ENCODE peak calls at places on chromosomes 4 and X, in four cellular contexts. One of them, this sample, is unnamed.

GRCh38 chr4:113445286-113445685 is 316.3 kb downstream of the CAMK2D start:
- DNase-seq in K562: no peak
- DNase-seq in GM12878: no peak
- DNase-seq in HepG2: no peak
- DNase-seq in this sample: no peak

GRCh38 chr4:165383757-165384156 is 4.9 kb downstream of the CPE start:
- DNase-seq in K562: no peak
- DNase-seq in GM12878: no peak
- DNase-seq in HepG2: no peak
- DNase-seq in this sample: no peak

GRCh38 chrX:19382500-19383145 is 38.9 kb downstream of the PDHA1 start:
- DNase-seq in K562: no peak
- DNase-seq in GM12878: no peak
- DNase-seq in HepG2: peak; percentile 14
- DNase-seq in this sample: peak; percentile 38

GRCh38 chr4:152098365-152099060 is 337.7 kb upstream of the GATB start:
- DNase-seq in K562: no peak
- DNase-seq in GM12878: no peak
- DNase-seq in HepG2: no peak
- DNase-seq in this sample: no peak

GRCh38 chr4:48315728-48316630 is 25.4 kb upstream of the SLAIN2 start:
- DNase-seq in K562: peak; percentile 41
- DNase-seq in GM12878: no peak
- DNase-seq in HepG2: peak; percentile 54
- DNase-seq in this sample: peak; percentile 60

GRCh38 chr4:9983211-9983610 is 38.1 kb downstream of the SLC2A9 start:
- DNase-seq in K562: no peak
- DNase-seq in GM12878: no peak
- DNase-seq in HepG2: no peak
- DNase-seq in this sample: no peak

GRCh38 chr4:87849612-87850011 is 16.8 kb downstream of the MEPE start:
- DNase-seq in K562: no peak
- DNase-seq in GM12878: no peak
- DNase-seq in HepG2: no peak
- DNase-seq in this sample: no peak

GRCh38 chrX:75522565-75523411 is at the start of gene ZDHHC15:
- DNase-seq in K562: no peak
- DNase-seq in GM12878: peak; percentile 13
- DNase-seq in HepG2: no peak
- DNase-seq in this sample: peak; percentile 64

GRCh38 chrX:99394450-99394849 is 1015.6 kb downstream of the PCDH19 start:
- DNase-seq in K562: no peak
- DNase-seq in GM12878: no peak
- DNase-seq in HepG2: peak; percentile 5
- DNase-seq in this sample: no peak

GRCh38 chr4:101037938-101038413 is 309.4 kb downstream of the PPP3CA start:
- DNase-seq in K562: no peak
- DNase-seq in GM12878: no peak
- DNase-seq in HepG2: no peak
- DNase-seq in this sample: no peak

DNA sequence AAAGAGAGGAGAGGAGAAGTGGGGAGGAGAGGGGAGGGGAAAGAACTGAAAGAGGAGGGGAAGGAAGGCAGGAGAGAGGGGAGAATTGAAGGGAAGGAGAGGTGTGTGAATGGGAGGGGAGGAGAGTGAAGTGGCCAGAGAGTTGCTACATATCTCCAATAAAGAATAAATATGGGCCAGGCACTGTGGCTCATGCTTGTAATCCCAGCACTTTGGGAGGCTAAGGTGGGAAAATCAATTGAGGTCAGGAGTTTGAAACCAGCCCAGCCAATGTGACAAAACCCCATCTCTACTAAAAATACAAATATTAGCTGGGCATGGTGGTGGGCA is 482.4 kb downstream of the NAF1 start:
- DNase-seq in K562: no peak
- DNase-seq in GM12878: no peak
- DNase-seq in HepG2: no peak
- DNase-seq in this sample: no peak
- H2AFZ ChIP-seq in K562: no peak overlapping the region
- H2AFZ ChIP-seq in GM12878: no peak overlapping the region
- H2AFZ ChIP-seq in HepG2: no peak overlapping the region
- H2AFZ ChIP-seq in this sample: no peak overlapping the region

DNA sequence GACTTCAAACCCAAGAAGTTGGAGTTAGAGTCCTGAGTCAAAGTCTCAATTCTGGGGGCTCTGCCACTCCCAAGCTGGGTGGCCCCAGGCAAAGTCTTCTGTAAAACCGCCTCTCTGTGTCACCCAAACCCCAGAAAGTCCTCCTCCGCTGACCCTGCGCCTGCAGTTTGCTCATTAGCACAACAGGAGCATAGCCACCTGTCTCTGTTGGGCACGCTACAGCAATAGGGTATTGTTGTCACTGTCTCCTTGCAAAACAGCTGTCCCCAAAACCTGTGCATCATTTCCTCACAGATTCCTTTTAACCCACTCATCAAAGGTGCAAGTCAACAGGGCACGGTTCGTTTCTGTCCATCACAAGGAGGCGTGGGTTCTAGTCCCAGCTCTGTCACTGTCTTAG is 8.0 kb upstream of the DGAT2L6 start:
- DNase-seq in K562: no peak
- DNase-seq in GM12878: no peak
- DNase-seq in HepG2: no peak
- DNase-seq in this sample: no peak
- TF ChIP-seq CHD2 in K562: no peak
- TF ChIP-seq CHD2 in GM12878: no peak
- TF ChIP-seq CHD2 in HepG2: no peak
- TF ChIP-seq CHD2 in this sample: no peak

GRCh38 chrX:22323541-22323940 is 50.8 kb downstream of the CBLL2 start:
- DNase-seq in K562: no peak
- DNase-seq in GM12878: no peak
- DNase-seq in HepG2: no peak
- DNase-seq in this sample: no peak
- TF ChIP-seq NFIC in K562: no peak
- TF ChIP-seq NFIC in GM12878: no peak
- TF ChIP-seq NFIC in HepG2: no peak
- TF ChIP-seq NFIC in this sample: no peak

DNA sequence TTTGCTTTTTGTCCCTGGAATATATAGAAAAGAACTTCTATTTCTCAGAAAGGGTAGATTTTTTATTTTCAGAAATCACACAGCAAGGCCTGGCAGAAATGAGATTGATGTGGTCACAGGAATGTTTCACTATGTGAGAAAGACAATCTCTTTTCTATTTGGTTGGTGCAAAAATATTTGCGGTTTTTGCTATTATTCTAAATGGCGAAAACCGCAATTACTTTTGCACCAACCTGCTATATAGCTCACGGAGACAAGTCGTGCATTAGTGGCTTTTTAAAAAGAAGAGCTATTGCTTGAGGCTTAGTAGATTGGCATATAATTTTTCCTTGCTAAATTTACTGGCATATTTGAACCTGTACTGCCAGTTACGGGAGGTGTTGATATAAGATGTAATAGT is 100.4 kb downstream of the ITM2A start:
- DNase-seq in K562: no peak
- DNase-seq in GM12878: no peak
- DNase-seq in HepG2: no peak
- DNase-seq in this sample: no peak
- H2AFZ ChIP-seq in K562: no peak overlapping the region
- H2AFZ ChIP-seq in GM12878: no peak overlapping the region
- H2AFZ ChIP-seq in HepG2: no peak overlapping the region
- H2AFZ ChIP-seq in this sample: no peak overlapping the region

GRCh38 chrX:51215266-51215665 is 117.4 kb upstream of the NUDT10 start:
- DNase-seq in K562: no peak
- DNase-seq in GM12878: no peak
- DNase-seq in HepG2: peak; percentile 0
- DNase-seq in this sample: no peak
- TF ChIP-seq CHD2 in K562: no peak
- TF ChIP-seq CHD2 in GM12878: no peak
- TF ChIP-seq CHD2 in HepG2: no peak
- TF ChIP-seq CHD2 in this sample: no peak

DNA sequence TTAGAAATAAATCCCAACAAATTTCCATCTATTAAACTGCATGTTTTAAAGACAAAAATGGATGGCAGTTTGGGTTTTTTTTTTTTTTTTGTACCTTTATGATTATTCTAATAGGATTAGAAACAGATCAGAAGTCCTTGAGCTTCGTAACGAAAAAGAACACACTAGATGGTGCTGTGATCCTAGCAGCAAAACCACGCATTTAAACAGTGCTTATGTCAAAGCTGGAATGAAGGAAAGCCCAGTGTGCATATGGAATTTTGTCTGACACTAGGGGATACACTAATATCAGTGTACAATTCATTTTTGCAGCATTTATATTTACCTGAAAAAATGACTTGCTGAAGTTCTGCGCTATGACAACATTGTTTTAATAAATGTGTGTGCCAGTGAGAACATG is 229.1 kb downstream of the VEGFC start:
- DNase-seq in K562: no peak
- DNase-seq in GM12878: no peak
- DNase-seq in HepG2: no peak
- DNase-seq in this sample: no peak
- TF ChIP-seq NFIC in K562: no peak
- TF ChIP-seq NFIC in GM12878: no peak
- TF ChIP-seq NFIC in HepG2: no peak
- TF ChIP-seq NFIC in this sample: no peak

GRCh38 chr4:123874044-123874443 is 477.4 kb downstream of the SPRY1 start:
- DNase-seq in K562: no peak
- DNase-seq in GM12878: no peak
- DNase-seq in HepG2: no peak
- DNase-seq in this sample: peak; percentile 17

GRCh38 chr4:123870283-123870876 is 473.8 kb downstream of the SPRY1 start:
- DNase-seq in K562: no peak
- DNase-seq in GM12878: no peak
- DNase-seq in HepG2: peak; percentile 45
- DNase-seq in this sample: no peak

GRCh38 chr4:123867910-123868587 is 471.5 kb downstream of the SPRY1 start:
- DNase-seq in K562: no peak
- DNase-seq in GM12878: no peak
- DNase-seq in HepG2: peak; percentile 25
- DNase-seq in this sample: no peak

GRCh38 chr4:123869517-123870282 is 473.1 kb downstream of the SPRY1 start:
- DNase-seq in K562: no peak
- DNase-seq in GM12878: no peak
- DNase-seq in HepG2: no peak
- DNase-seq in this sample: no peak

DNA sequence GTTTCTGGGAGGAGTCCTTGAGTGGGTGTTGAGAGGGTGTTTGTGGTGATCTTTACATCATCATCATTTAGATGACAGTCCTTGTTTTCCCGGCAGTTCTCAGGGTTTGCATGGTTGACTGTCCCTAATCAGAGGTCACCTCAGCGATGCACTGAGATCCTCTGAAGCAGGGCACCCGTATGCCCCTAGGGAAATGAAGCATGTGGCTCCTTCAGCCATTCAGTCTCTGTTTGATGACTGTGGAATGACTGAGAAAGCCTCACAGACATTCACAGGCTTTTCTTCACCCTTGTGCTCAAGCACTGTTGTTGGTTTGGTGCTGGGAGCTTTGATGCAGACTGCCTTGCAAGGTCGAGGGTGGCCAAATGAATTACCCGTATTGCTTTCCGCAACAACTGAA is 474.8 kb downstream of the SPRY1 start:
- DNase-seq in K562: no peak
- DNase-seq in GM12878: no peak
- DNase-seq in HepG2: no peak
- DNase-seq in this sample: no peak
- H2AFZ ChIP-seq in K562: no peak overlapping the region
- H2AFZ ChIP-seq in GM12878: no peak overlapping the region
- H2AFZ ChIP-seq in HepG2: no peak overlapping the region
- H2AFZ ChIP-seq in this sample: no peak overlapping the region

GRCh38 chr4:37627263-37627662 is 58.9 kb downstream of the RELL1 start:
- DNase-seq in K562: no peak
- DNase-seq in GM12878: no peak
- DNase-seq in HepG2: no peak
- DNase-seq in this sample: no peak
- TF ChIP-seq CHD2 in K562: no peak
- TF ChIP-seq CHD2 in GM12878: no peak
- TF ChIP-seq CHD2 in HepG2: no peak
- TF ChIP-seq CHD2 in this sample: no peak

GRCh38 chr4:83503974-83504373 is 19.1 kb upstream of the ABRAXAS1 start:
- DNase-seq in K562: no peak
- DNase-seq in GM12878: no peak
- DNase-seq in HepG2: no peak
- DNase-seq in this sample: no peak
- TF ChIP-seq NFIC in K562: no peak
- TF ChIP-seq NFIC in GM12878: no peak
- TF ChIP-seq NFIC in HepG2: no peak
- TF ChIP-seq NFIC in this sample: no peak

GRCh38 chr4:178142724-178143123 is 700.5 kb upstream of the AGA start:
- DNase-seq in K562: no peak
- DNase-seq in GM12878: no peak
- DNase-seq in HepG2: no peak
- DNase-seq in this sample: no peak

GRCh38 chr4:178136736-178137345 is 694.6 kb upstream of the AGA start:
- DNase-seq in K562: no peak
- DNase-seq in GM12878: no peak
- DNase-seq in HepG2: no peak
- DNase-seq in this sample: no peak

GRCh38 chr4:178140326-178140915 is 698.2 kb upstream of the AGA start:
- DNase-seq in K562: no peak
- DNase-seq in GM12878: no peak
- DNase-seq in HepG2: no peak
- DNase-seq in this sample: no peak

GRCh38 chr4:178137732-178138471 is 695.7 kb upstream of the AGA start:
- DNase-seq in K562: no peak
- DNase-seq in GM12878: no peak
- DNase-seq in HepG2: no peak
- DNase-seq in this sample: no peak

GRCh38 chr4:178138491-178138890 is 696.3 kb upstream of the AGA start:
- DNase-seq in K562: no peak
- DNase-seq in GM12878: no peak
- DNase-seq in HepG2: no peak
- DNase-seq in this sample: no peak
- H2AFZ ChIP-seq in K562: no peak overlapping the region
- H2AFZ ChIP-seq in GM12878: no peak overlapping the region
- H2AFZ ChIP-seq in HepG2: no peak overlapping the region
- H2AFZ ChIP-seq in this sample: no peak overlapping the region